ENCODE peak calls at places on chromosome 16, in four cellular contexts. Y is A549; K is nucleus accumbens; X is CD4-positive, alpha-beta memory T cell. B is an unnamed sample.

GRCh38 chr16:89219365-89219764 is 1.9 kb downstream of the ZNF778 start:
- DNase-seq in Y (no peak), K (no peak), X (no peak), B (no peak)

GRCh38 chr16:76946879-76947278 is 244.1 kb upstream of the MON1B start:
- DNase-seq in X (no peak), Y (peak; percentile 84), K (no peak), B (no peak)

GRCh38 chr16:81232740-81233367 is 5.6 kb upstream of the BCO1 start:
- DNase-seq in K (no peak), Y (no peak), X (no peak), B (no peak)

GRCh38 chr16:46828943-46829342 is 2.0 kb downstream of the C16orf87 start:
- DNase-seq in Y (no peak), X (no peak), K (no peak), B (no peak)

GRCh38 chr16:12147681-12148479 is 171.3 kb downstream of the SNX29 start:
- DNase-seq in Y (no peak), X (no peak), K (no peak), B (no peak)

GRCh38 chr16:28193530-28194423 is 18.0 kb downstream of the XPO6 start:
- DNase-seq in Y (no peak), X (no peak), K (no peak), B (no peak)

GRCh38 chr16:84465154-84465553 is 39.3 kb downstream of the MEAK7 start:
- DNase-seq in X (no peak), K (no peak), Y (no peak), B (no peak)

GRCh38 chr16:86022381-86022960 is 123.5 kb downstream of the IRF8 start:
- DNase-seq in X (no peak), K (no peak), Y (no peak), B (no peak)

GRCh38 chr16:89039756-89040155 is 53.9 kb upstream of the ACSF3 start:
- DNase-seq in Y (no peak), K (no peak), X (no peak), B (no peak)

GRCh38 chr16:21263640-21264211 is 14.4 kb downstream of the CRYM start:
- DNase-seq in Y (peak; percentile 30), K (no peak), X (no peak), B (no peak)

GRCh38 chr16:11076259-11077018 is 132.1 kb downstream of the CLEC16A start:
- DNase-seq in K (no peak), X (no peak), Y (no peak), B (no peak)

GRCh38 chr16:31177136-31177535 is 2.8 kb upstream of the FUS start:
- DNase-seq in Y (no peak), K (no peak), X (peak; percentile 64), B (no peak)

GRCh38 chr16:23124315-23124714 is 24.9 kb downstream of the USP31 start:
- DNase-seq in Y (peak; percentile 52), X (no peak), K (no peak), B (no peak)

GRCh38 chr16:1536601-1537000 is 3.1 kb downstream of the TMEM204 start:
- DNase-seq in X (no peak), Y (no peak), K (no peak), B (no peak)

GRCh38 chr16:24297375-24297774 is 41.2 kb downstream of the CACNG3 start:
- DNase-seq in Y (no peak), K (no peak), X (no peak), B (no peak)

GRCh38 chr16:67805718-67806427 is 487 bp downstream of the RANBP10 start:
- DNase-seq in Y (no peak), K (peak; percentile 25), X (no peak), B (no peak)

B was measured in hippocampal formation.